ENCODE peak calls at places on chromosome 5, in nine cellular contexts. F is AG08395; Y is NCI-H2029; V is lower lobe of right lung; O is Calu3; I is effector CD4-positive, alpha-beta T cell; P is NAMALWA; H is HCT116; M is left ventricle myocardium superior. N is an unnamed sample.

GRCh38 chr5:58184910-58185309 is 275.0 kb downstream of the PLK2 start:
- DNase-seq in F (peak; percentile 53), Y (no peak), V (no peak), O (no peak), I (no peak), P (no peak), H (no peak), M (no peak), N (peak; percentile 39)

GRCh38 chr5:96601811-96602244 is 60.3 kb upstream of the CAST start:
- DNase-seq in F (peak; percentile 72), Y (peak; percentile 64), V (no peak), O (peak; percentile 79), I (peak; percentile 56), P (peak; percentile 83), H (peak; percentile 53), M (no peak), N (peak; percentile 74)

GRCh38 chr5:1343315-1343751 is 1.6 kb downstream of the CLPTM1L start:
- DNase-seq in F (no peak), Y (no peak), V (peak; percentile 70), O (no peak), I (no peak), P (no peak), H (no peak), M (peak; percentile 27), N (no peak)

GRCh38 chr5:126656397-126657007 is 55.8 kb downstream of the PHAX start:
- DNase-seq in F (peak; percentile 58), Y (peak; percentile 10), V (no peak), O (peak; percentile 13), I (no peak), P (peak; percentile 63), H (peak; percentile 31), M (no peak), N (peak; percentile 70)

GRCh38 chr5:26942481-26942880 is 95.9 kb downstream of the CDH9 start:
- DNase-seq in F (no peak), Y (no peak), V (no peak), O (no peak), I (no peak), P (no peak), H (no peak), M (no peak), N (no peak)

GRCh38 chr5:93575466-93575865 is 5.6 kb downstream of the NR2F1-AS1 start:
- DNase-seq in F (no peak), Y (no peak), V (no peak), O (no peak), I (no peak), P (no peak), H (no peak), M (no peak), N (no peak)

GRCh38 chr5:119360905-119361605 is 5.2 kb downstream of the TNFAIP8 start:
- DNase-seq in F (no peak), Y (no peak), V (no peak), O (peak; percentile 22), I (no peak), P (no peak), H (no peak), M (no peak), N (peak; percentile 74)

GRCh38 chr5:97044057-97044456 is 98.4 kb downstream of the LIX1 start:
- DNase-seq in F (peak; percentile 5), Y (no peak), V (no peak), O (peak; percentile 39), I (no peak), P (no peak), H (peak; percentile 4), M (peak; percentile 40), N (peak; percentile 13)

GRCh38 chr5:9269024-9269423 is 276.9 kb downstream of the SEMA5A start:
- DNase-seq in F (no peak), Y (no peak), V (no peak), O (no peak), I (no peak), P (no peak), H (no peak), M (no peak), N (no peak)

GRCh38 chr5:172447646-172448365 is 6.5 kb downstream of the SH3PXD2B start:
- DNase-seq in F (no peak), Y (no peak), V (no peak), O (no peak), I (no peak), P (peak; percentile 21), H (no peak), M (no peak), N (no peak)

GRCh38 chr5:140821375-140822280 is at the start of gene PCDHA5:
- DNase-seq in F (no peak), Y (no peak), V (no peak), O (no peak), I (no peak), P (peak; percentile 47), H (no peak), M (peak; percentile 28), N (no peak)

GRCh38 chr5:55037046-55037771 is 13.2 kb downstream of the GZMK start:
- DNase-seq in F (peak; percentile 7), Y (no peak), V (no peak), O (no peak), I (peak; percentile 42), P (no peak), H (peak; percentile 8), M (no peak), N (peak; percentile 7)

GRCh38 chr5:128774605-128775004 is 190.7 kb upstream of the SLC27A6 start:
- DNase-seq in F (no peak), Y (no peak), V (no peak), O (peak; percentile 68), I (no peak), P (no peak), H (no peak), M (no peak), N (no peak)

GRCh38 chr5:93594591-93595419 is 11.8 kb downstream of the NR2F1 start:
- DNase-seq in F (no peak), Y (no peak), V (no peak), O (no peak), I (no peak), P (no peak), H (no peak), M (no peak), N (no peak)

GRCh38 chr5:166262395-166262794 is 2029.0 kb upstream of the WWC1 start:
- DNase-seq in F (no peak), Y (no peak), V (peak; percentile 47), O (no peak), I (no peak), P (no peak), H (no peak), M (no peak), N (no peak)

GRCh38 chr5:73120222-73121108 is at the start of gene TMEM171:
- DNase-seq in F (peak; percentile 52), Y (peak; percentile 34), V (peak; percentile 71), O (peak; percentile 81), I (no peak), P (no peak), H (peak; percentile 16), M (peak; percentile 42), N (peak; percentile 84)

GRCh38 chr5:73393606-73394489 is 54.7 kb downstream of the FOXD1 start:
- DNase-seq in F (no peak), Y (peak; percentile 74), V (no peak), O (no peak), I (no peak), P (no peak), H (no peak), M (no peak), N (no peak)

GRCh38 chr5:154603011-154603410 is 125.0 kb upstream of the HAND1 start:
- DNase-seq in F (no peak), Y (no peak), V (no peak), O (no peak), I (no peak), P (no peak), H (no peak), M (no peak), N (no peak)

GRCh38 chr5:170006016-170006415 is 25.7 kb upstream of the INSYN2B start:
- DNase-seq in F (no peak), Y (no peak), V (no peak), O (no peak), I (no peak), P (no peak), H (no peak), M (no peak), N (no peak)

GRCh38 chr5:855771-856530 is 5.2 kb upstream of the ZDHHC11 start:
- DNase-seq in F (no peak), Y (no peak), V (peak; percentile 22), O (no peak), I (no peak), P (peak; percentile 58), H (no peak), M (no peak), N (no peak)

GRCh38 chr5:131171276-131171815 is 602 bp downstream of the LYRM7 start:
- DNase-seq in F (no peak), Y (peak; percentile 10), V (no peak), O (peak; percentile 15), I (peak; percentile 6), P (peak; percentile 51), H (no peak), M (no peak), N (no peak)

GRCh38 chr5:60670764-60671163 is 29.2 kb downstream of the DEPDC1B start:
- DNase-seq in F (no peak), Y (no peak), V (no peak), O (no peak), I (no peak), P (no peak), H (no peak), M (no peak), N (no peak)

GRCh38 chr5:77718934-77719610 is 57.1 kb downstream of the TBCA start:
- DNase-seq in F (no peak), Y (no peak), V (no peak), O (no peak), I (no peak), P (peak; percentile 65), H (no peak), M (no peak), N (no peak)

GRCh38 chr5:61809651-61810050 is 477.6 kb downstream of the ZSWIM6 start:
- DNase-seq in F (no peak), Y (peak; percentile 36), V (no peak), O (no peak), I (no peak), P (no peak), H (no peak), M (no peak), N (no peak)

GRCh38 chr5:95390812-95391492 is at the start of gene FAM81B:
- DNase-seq in F (no peak), Y (no peak), V (no peak), O (no peak), I (no peak), P (no peak), H (no peak), M (no peak), N (no peak)

N was measured in GM03348.